ENCODE peak calls at places on chromosomes 4 and X, in five cellular contexts. Q is H9; A is stimulated activated CD4-positive, alpha-beta T cell treated with anti-CD3 and anti-CD28 coated beads, Interleukin-15, amount 100 ng/mL, for 24 hours; U is stomach; T is C1 segment of cervical spinal cord. C is an unnamed sample.

GRCh38 chr4:41204400-41204978 is 9.9 kb downstream of the APBB2 start:
- DNase-seq in Q (no peak), A (no peak), U (peak; percentile 52), T (no peak), C (no peak)

GRCh38 chr4:161419822-161420221 is 744.0 kb downstream of the FSTL5 start:
- DNase-seq in Q (peak; percentile 33), A (no peak), U (no peak), T (no peak), C (no peak)

GRCh38 chr4:27278615-27279014 is 418.0 kb downstream of the STIM2 start:
- DNase-seq in Q (peak; percentile 46), A (peak; percentile 2), U (no peak), T (no peak), C (no peak)

GRCh38 chrX:134836497-134836968 is 154.3 kb upstream of the SMIM10 start:
- DNase-seq in Q (no peak), A (no peak), U (no peak), T (no peak), C (no peak)

GRCh38 chr4:76689079-76689817 is 208.7 kb downstream of the SOWAHB start:
- DNase-seq in Q (peak; percentile 82), A (peak; percentile 46), U (peak; percentile 68), T (peak; percentile 33), C (no peak)

GRCh38 chr4:155758500-155759371 is at the start of gene GUCY1B1:
- DNase-seq in Q (peak; percentile 97), A (peak; percentile 78), U (peak; percentile 81), T (peak; percentile 95), C (peak; percentile 97)

GRCh38 chr4:75698162-75698962 is 25.2 kb upstream of the G3BP2 start:
- DNase-seq in Q (no peak), A (peak; percentile 20), U (no peak), T (no peak), C (no peak)

GRCh38 chr4:25131925-25132324 is 28.3 kb downstream of the SEPSECS start:
- DNase-seq in Q (no peak), A (no peak), U (no peak), T (no peak), C (no peak)

GRCh38 chr4:181970356-181970755 is 272.8 kb upstream of the TENM3 start:
- DNase-seq in Q (no peak), A (no peak), U (no peak), T (no peak), C (no peak)

GRCh38 chr4:176875441-176875930 is 82.8 kb upstream of the VEGFC start:
- DNase-seq in Q (no peak), A (no peak), U (no peak), T (no peak), C (no peak)

GRCh38 chr4:84498203-84499026 is 677 bp downstream of the NKX6-1 start:
- DNase-seq in Q (peak; percentile 52), A (peak; percentile 54), U (no peak), T (no peak), C (no peak)

GRCh38 chrX:119042040-119042439 is 30.8 kb upstream of the CT47C1 start:
- DNase-seq in Q (no peak), A (no peak), U (no peak), T (no peak), C (no peak)

GRCh38 chr4:573122-573892 is 2.8 kb downstream of the TMEM271 start:
- DNase-seq in Q (no peak), A (no peak), U (no peak), T (no peak), C (no peak)

GRCh38 chr4:141501931-141502330 is 134.5 kb upstream of the IL15 start:
- DNase-seq in Q (no peak), A (no peak), U (no peak), T (no peak), C (no peak)

GRCh38 chr4:151730003-151730559 is 30.7 kb downstream of the GATB start:
- DNase-seq in Q (peak; percentile 67), A (no peak), U (no peak), T (no peak), C (no peak)

GRCh38 chr4:78237360-78237759 is 180.2 kb downstream of the FRAS1 start:
- DNase-seq in Q (no peak), A (no peak), U (no peak), T (no peak), C (no peak)

GRCh38 chr4:155759372-155760252 is 791 bp downstream of the GUCY1B1 start:
- DNase-seq in Q (peak; percentile 39), A (peak; percentile 19), U (peak; percentile 25), T (peak; percentile 41), C (no peak)

GRCh38 chr4:67483868-67484602 is 61.3 kb downstream of the CENPC start:
- DNase-seq in Q (peak; percentile 43), A (no peak), U (no peak), T (no peak), C (no peak)

GRCh38 chrX:80876877-80877276 is 67.2 kb upstream of the BRWD3 start:
- DNase-seq in Q (no peak), A (no peak), U (no peak), T (no peak), C (no peak)

GRCh38 chr4:53686521-53686920 is 95.2 kb upstream of the LNX1 start:
- DNase-seq in Q (no peak), A (no peak), U (no peak), T (no peak), C (no peak)

GRCh38 chrX:41684940-41685339 is 3.8 kb upstream of the GPR34 start:
- DNase-seq in Q (no peak), A (no peak), U (no peak), T (no peak), C (no peak)

GRCh38 chrX:130098202-130098552 is 12.1 kb downstream of the ELF4 start:
- DNase-seq in Q (no peak), A (no peak), U (no peak), T (no peak), C (no peak)

GRCh38 chrX:132614297-132614696 is 125.5 kb upstream of the MBNL3 start:
- DNase-seq in Q (peak; percentile 35), A (no peak), U (no peak), T (no peak), C (no peak)

GRCh38 chr4:37976513-37976912 is 16.3 kb downstream of the PTTG2 start:
- DNase-seq in Q (no peak), A (no peak), U (no peak), T (no peak), C (no peak)

GRCh38 chr4:59869056-59869455 is 1331.1 kb upstream of the ADGRL3 start:
- DNase-seq in Q (no peak), A (no peak), U (no peak), T (no peak), C (no peak)

GRCh38 chr4:108725457-108725856 is 37.4 kb downstream of the ETNPPL start:
- DNase-seq in Q (no peak), A (no peak), U (no peak), T (no peak), C (no peak)

GRCh38 chrX:149962859-149963757 is 24.8 kb upstream of the EOLA2 start:
- DNase-seq in Q (peak; percentile 36), A (peak; percentile 32), U (peak; percentile 58), T (peak; percentile 0), C (peak; percentile 30)

GRCh38 chrX:52563105-52563504 is 46.2 kb upstream of the XAGE1B start:
- DNase-seq in Q (no peak), A (no peak), U (no peak), T (no peak), C (no peak)